ENCODE peak calls at places on chromosomes 16 and 17, in five cellular contexts. Q is GM12892, L is K562, X is H1, O is HepG2. G is an unnamed sample.

GRCh38 chr16:48117217-48118105 is 38.3 kb downstream of the ABCC12 start:
- DNase-seq in Q (peak), L (peak), X (peak), O (peak), G (peak)

GRCh38 chr17:40538019-40538935 is 27.0 kb downstream of the CCR7 start:
- DNase-seq in Q (no peak), L (no peak), X (no peak), O (no peak), G (no peak)

GRCh38 chr16:73000020-73000906 is 47.7 kb downstream of the ZFHX3 start:
- DNase-seq in Q (no peak), L (no peak), X (no peak), O (peak), G (no peak)

GRCh38 chr17:47895254-47895855 is 681 bp upstream of the SP2 start:
- DNase-seq in Q (no peak), L (peak), X (no peak), O (no peak), G (no peak)

GRCh38 chr16:89687092-89687940 is 827 bp downstream of the CDK10 start:
- DNase-seq in Q (no peak), L (peak), X (no peak), O (peak), G (no peak)

GRCh38 chr16:48383877-48384304 is 1.3 kb downstream of the SIAH1 start:
- DNase-seq in Q (no peak), L (peak), X (no peak), O (peak), G (no peak)

GRCh38 chr17:73748521-73748920 is 104.3 kb upstream of the SDK2 start:
- DNase-seq in Q (no peak), L (no peak), X (no peak), O (no peak), G (no peak)

GRCh38 chr16:84725481-84726078 is 25.8 kb downstream of the USP10 start:
- DNase-seq in Q (no peak), L (no peak), X (no peak), O (no peak), G (no peak)

GRCh38 chr17:73718912-73719311 is 74.7 kb upstream of the SDK2 start:
- DNase-seq in Q (no peak), L (no peak), X (no peak), O (no peak), G (no peak)

GRCh38 chr17:44024271-44024663 is 9.5 kb upstream of the TMEM101 start:
- DNase-seq in Q (no peak), L (no peak), X (no peak), O (no peak), G (no peak)

GRCh38 chr17:2004435-2004952 is 20.6 kb downstream of the RTN4RL1 start:
- DNase-seq in Q (no peak), L (no peak), X (no peak), O (no peak), G (no peak)

GRCh38 chr16:11819798-11820197 is 22.7 kb upstream of the ZC3H7A start:
- DNase-seq in Q (no peak), L (peak), X (no peak), O (no peak), G (no peak)

GRCh38 chr16:88634994-88635670 is 3.2 kb upstream of the IL17C start:
- DNase-seq in Q (no peak), L (no peak), X (no peak), O (no peak), G (no peak)

GRCh38 chr16:89138843-89139520 is 32.6 kb upstream of the CDH15 start:
- DNase-seq in Q (no peak), L (no peak), X (no peak), O (no peak), G (no peak)

GRCh38 chr16:30901201-30902069 is 5.0 kb downstream of the CTF1 start:
- DNase-seq in Q (no peak), L (peak), X (no peak), O (peak), G (no peak)

GRCh38 chr16:66357523-66357928 is 9.0 kb upstream of the CDH5 start:
- DNase-seq in Q (no peak), L (peak), X (no peak), O (peak), G (no peak)

GRCh38 chr16:12535535-12536411 is 267.9 kb downstream of the CPPED1 start:
- DNase-seq in Q (peak), L (peak), X (peak), O (peak), G (peak)

GRCh38 chr17:78438694-78439325 is 60.4 kb downstream of the PGS1 start:
- DNase-seq in Q (no peak), L (no peak), X (no peak), O (no peak), G (no peak)

GRCh38 chr17:47741793-47742145 is 8.7 kb downstream of the TBX21 start:
- DNase-seq in Q (no peak), L (no peak), X (no peak), O (no peak), G (no peak)

GRCh38 chr16:57361384-57361783 is 2.8 kb downstream of the CCL22 start:
- DNase-seq in Q (no peak), L (no peak), X (no peak), O (no peak), G (no peak)

GRCh38 chr17:81160306-81160705 is 5.0 kb upstream of the PVALEF start:
- DNase-seq in Q (no peak), L (no peak), X (no peak), O (no peak), G (no peak)

GRCh38 chr16:10497132-10498088 is 83.0 kb downstream of the EMP2 start:
- DNase-seq in Q (no peak), L (peak), X (no peak), O (no peak), G (no peak)

GRCh38 chr17:63493411-63493810 is 16.6 kb downstream of the ACE start:
- DNase-seq in Q (no peak), L (no peak), X (no peak), O (no peak), G (no peak)

GRCh38 chr16:84294196-84295142 is at the start of gene WFDC1:
- DNase-seq in Q (no peak), L (no peak), X (peak), O (no peak), G (no peak)

GRCh38 chr16:57960310-57960709 is 10.6 kb downstream of the CNGB1 start:
- DNase-seq in Q (no peak), L (no peak), X (no peak), O (no peak), G (no peak)

GRCh38 chr16:14485131-14485551 is 144.9 kb downstream of the PARN start:
- DNase-seq in Q (no peak), L (peak), X (no peak), O (peak), G (no peak)

GRCh38 chr16:30927789-30928378 is 4.5 kb downstream of the FBXL19 start:
- DNase-seq in Q (peak), L (peak), X (peak), O (peak), G (peak)

GRCh38 chr17:39950871-39951348 is 11.9 kb upstream of the GSDMA start:
- DNase-seq in Q (no peak), L (no peak), X (no peak), O (no peak), G (no peak)

GRCh38 chr17:19301973-19302372 is 60.5 kb downstream of the B9D1 start:
- DNase-seq in Q (no peak), L (no peak), X (no peak), O (no peak), G (no peak)

GRCh38 chr17:46984341-46984740 is 5.3 kb upstream of the RPRML start:
- DNase-seq in Q (no peak), L (no peak), X (no peak), O (no peak), G (no peak)

GRCh38 chr17:45087496-45087975 is 26.4 kb downstream of the NMT1 start:
- DNase-seq in Q (no peak), L (no peak), X (no peak), O (no peak), G (no peak)

GRCh38 chr16:31177136-31177535 is 2.8 kb upstream of the FUS start:
- DNase-seq in Q (no peak), L (no peak), X (no peak), O (no peak), G (no peak)

GRCh38 chr17:7017827-7018200 is 5.0 kb upstream of the BCL6B start:
- DNase-seq in Q (no peak), L (no peak), X (no peak), O (no peak), G (no peak)

GRCh38 chr16:87392823-87393679 is 915 bp downstream of the MAP1LC3B start:
- DNase-seq in Q (no peak), L (peak), X (peak), O (no peak), G (no peak)
- TF ChIP-seq TAF1 in Q (no peak), L (no peak), X (peak), O (peak), G (peak)

DNA sequence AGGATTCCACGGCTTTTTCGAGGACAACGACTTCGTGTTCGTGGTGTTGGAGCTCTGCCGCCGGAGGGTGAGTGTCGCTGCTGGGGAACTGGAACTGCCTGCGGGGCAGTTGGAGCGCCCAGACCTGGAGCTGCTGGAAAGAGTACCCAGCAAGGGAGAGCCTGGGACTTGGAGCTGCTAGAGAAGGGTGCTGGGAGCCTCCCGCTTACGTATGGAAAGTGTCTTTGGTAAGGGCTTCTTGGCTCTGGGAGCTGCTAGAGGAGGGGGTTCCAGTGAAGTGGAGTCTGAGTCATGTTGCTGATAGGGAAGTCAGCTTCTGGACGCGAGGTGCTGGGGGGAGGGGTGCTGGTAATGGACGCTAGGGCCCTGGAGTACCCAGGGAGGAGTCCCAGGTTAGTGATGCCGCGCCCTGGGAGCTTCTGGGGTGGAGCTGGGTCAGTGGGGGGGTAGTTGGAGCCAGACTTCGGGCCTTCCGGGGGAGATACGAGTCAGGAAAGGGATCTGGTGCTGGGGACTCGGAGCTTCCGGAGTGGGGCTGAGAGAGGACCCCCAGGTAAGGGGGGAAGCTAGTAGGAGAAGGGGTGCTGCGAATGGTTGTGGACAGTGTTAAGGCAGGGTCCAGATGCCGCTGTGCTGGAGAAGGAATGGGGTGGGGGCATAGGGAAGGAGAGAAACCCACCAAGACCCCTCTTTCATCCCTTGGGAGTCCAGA is 741 bp downstream of the PLK1 start:
- DNase-seq in Q (peak), L (peak), X (peak), O (peak), G (peak)
- TF ChIP-seq POLR2A in Q (no peak), L (peak), X (no peak), O (peak), G (no peak)

GRCh38 chr17:4768281-4768680 is 3.4 kb upstream of the TM4SF5 start:
- DNase-seq in Q (no peak), L (no peak), X (no peak), O (no peak), G (no peak)

GRCh38 chr17:4759776-4760236 is 11.9 kb upstream of the TM4SF5 start:
- DNase-seq in Q (no peak), L (peak), X (no peak), O (peak), G (no peak)

GRCh38 chr17:4766705-4767104 is 5.0 kb upstream of the TM4SF5 start:
- DNase-seq in Q (no peak), L (no peak), X (no peak), O (no peak), G (no peak)

GRCh38 chr17:4766199-4766598 is 5.5 kb upstream of the TM4SF5 start:
- DNase-seq in Q (no peak), L (no peak), X (no peak), O (no peak), G (no peak)

GRCh38 chr17:4764612-4765011 is 7.1 kb upstream of the TM4SF5 start:
- DNase-seq in Q (no peak), L (no peak), X (no peak), O (no peak), G (no peak)
- TF ChIP-seq TAF1 in Q (no peak), L (no peak), X (no peak), O (no peak), G (no peak)

GRCh38 chr16:86578056-86578455 is 293 bp upstream of the FOXL1 start:
- DNase-seq in Q (no peak), L (no peak), X (no peak), O (no peak), G (no peak)
- TF ChIP-seq POLR2A in Q (no peak), L (no peak), X (no peak), O (no peak), G (no peak)

GRCh38 chr16:78257376-78257728 is 157.9 kb downstream of the WWOX start:
- DNase-seq in Q (no peak), L (no peak), X (no peak), O (no peak), G (no peak)

GRCh38 chr16:78252757-78253156 is 153.3 kb downstream of the WWOX start:
- DNase-seq in Q (no peak), L (no peak), X (no peak), O (peak), G (no peak)

GRCh38 chr16:78259883-78260282 is 160.4 kb downstream of the WWOX start:
- DNase-seq in Q (no peak), L (no peak), X (no peak), O (no peak), G (no peak)

GRCh38 chr16:78256686-78257375 is 157.4 kb downstream of the WWOX start:
- DNase-seq in Q (no peak), L (no peak), X (no peak), O (peak), G (no peak)

DNA sequence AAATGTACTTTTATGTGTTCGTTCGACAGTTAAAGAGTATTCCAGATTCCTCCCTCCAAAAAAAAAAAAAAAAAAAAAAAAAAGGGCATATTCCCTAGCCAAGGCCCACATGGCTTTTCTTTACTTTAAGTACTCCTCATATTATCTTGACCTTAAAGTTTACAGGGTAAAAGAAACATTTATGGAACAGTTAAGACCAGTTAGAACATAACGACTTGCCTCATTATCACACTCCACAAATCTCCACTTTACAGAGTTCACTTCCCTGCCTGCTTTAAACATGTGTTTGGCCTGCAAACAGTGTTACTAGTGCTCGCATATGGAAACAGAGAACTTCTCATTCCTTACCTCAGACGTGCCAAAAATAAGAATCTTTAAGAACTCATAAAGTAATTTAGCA is 159.2 kb downstream of the WWOX start:
- DNase-seq in Q (no peak), L (no peak), X (no peak), O (no peak), G (no peak)
- TF ChIP-seq TAF1 in Q (no peak), L (no peak), X (no peak), O (no peak), G (no peak)

DNA sequence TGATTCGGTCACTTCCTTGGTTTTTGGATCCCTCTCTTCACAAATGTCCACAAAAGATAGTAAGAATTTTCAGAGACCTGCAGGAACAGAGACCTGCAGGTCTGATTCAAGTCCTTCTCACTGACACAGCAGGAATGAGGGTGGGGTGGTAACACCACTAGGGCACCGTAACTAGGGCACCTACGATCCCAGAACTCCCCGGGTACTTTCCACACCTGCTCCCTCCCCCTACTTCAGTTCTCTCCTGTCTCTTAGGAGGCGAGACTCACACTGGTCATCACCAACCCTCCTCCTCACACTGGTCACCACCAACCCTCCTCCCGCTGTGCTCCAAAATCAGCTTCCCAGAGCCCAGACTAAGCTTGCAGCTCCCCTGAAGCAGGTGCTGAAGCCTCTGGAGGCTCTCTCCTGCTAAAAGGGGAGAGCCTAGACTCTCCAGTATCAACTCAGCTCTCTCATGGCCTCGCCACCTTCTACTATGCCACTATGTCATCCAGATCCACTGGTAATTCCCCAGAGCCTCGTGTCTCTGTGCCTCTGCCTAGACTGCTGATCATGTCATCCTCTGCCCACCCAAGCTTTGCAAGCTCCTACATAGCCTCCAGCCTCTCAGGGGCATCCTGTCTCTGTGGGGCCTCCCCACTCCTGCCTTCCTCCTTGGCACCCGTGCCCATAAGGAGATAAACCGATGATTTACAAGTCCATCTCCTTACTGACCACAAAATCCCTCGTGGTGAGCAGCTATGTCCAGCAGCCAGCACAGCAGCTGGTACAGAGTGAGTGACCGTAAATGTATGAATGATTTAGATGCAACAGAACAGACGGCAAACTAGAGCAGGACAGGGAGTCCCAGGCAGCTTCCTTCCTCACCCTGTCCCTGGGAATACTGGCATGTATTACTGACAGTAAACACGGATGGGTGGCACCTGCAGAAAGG is 63.4 kb upstream of the GSG1L start:
- DNase-seq in Q (no peak), L (no peak), X (no peak), O (no peak), G (no peak)
- TF ChIP-seq POLR2A in Q (no peak), L (peak), X (no peak), O (no peak), G (no peak)

DNA sequence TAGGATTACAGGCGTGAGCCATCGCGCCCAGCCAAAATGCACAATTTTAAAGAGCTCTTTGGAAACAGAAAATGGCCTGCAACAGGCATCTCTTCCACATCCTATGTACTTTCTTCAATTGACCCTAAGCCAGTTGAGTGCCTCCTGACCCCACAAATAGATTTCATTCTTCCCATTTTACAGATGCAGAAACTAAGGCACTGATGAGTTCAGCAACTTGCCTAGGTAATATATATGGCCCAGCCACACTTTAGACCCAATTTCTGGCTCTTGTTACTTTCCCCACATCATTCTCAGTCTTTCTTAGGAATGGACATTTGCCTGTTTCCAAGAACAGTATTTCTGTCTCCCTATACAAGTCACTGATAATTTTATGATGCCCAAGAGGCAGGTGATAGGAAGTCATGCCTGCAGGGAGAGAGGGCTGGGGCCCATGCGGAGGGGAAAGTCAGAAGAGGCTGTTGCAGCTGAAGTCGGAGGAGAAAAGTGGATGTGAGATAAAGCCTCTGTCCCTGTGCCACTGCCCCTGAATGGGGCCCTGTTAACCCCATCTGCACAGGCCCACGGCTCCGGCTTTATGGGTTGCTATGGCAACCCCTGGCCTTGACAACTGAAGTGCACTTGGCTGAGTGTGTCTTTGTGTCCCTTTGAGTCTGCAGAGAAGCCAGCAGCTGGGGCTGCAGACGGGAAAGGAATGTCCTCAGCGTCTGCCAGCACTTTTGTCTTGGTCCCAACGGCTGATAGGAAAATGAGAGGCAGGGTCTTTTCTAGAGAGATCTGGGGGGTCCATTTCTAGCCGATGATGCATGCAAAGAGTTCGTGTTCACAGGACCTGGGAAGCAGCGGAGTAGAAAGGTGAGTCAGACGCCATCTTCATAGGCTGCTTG is 45.9 kb downstream of the ABAT start:
- DNase-seq in Q (no peak), L (peak), X (peak), O (peak), G (peak)
- TF ChIP-seq TAF1 in Q (no peak), L (no peak), X (no peak), O (no peak), G (no peak)